ENCODE peak calls at places on chromosomes 12 and 14, in eight cellular contexts. D is astrocyte, G is neural progenitor cell, K is fibroblast of lung, P is PC-3, J is OCI-LY7, Z is Karpas-422, S is HCT116. N is an unnamed sample.
A peak's percentile ranks its signal among the peaks of the same experiment; 100 is the strongest.

GRCh38 chr12:114481200-114481535 is 75.2 kb upstream of the TBX5 start:
- DNase-seq in K (no peak), J (no peak), Z (no peak), S (no peak), G (peak; percentile 38), D (no peak), P (no peak), N (no peak)

GRCh38 chr14:99382071-99382640 is 98.5 kb downstream of the SETD3 start:
- DNase-seq in P (no peak), S (no peak), D (no peak), J (no peak), Z (no peak), G (no peak), K (no peak), N (no peak)

GRCh38 chr12:80356092-80356491 is 87.9 kb upstream of the PTPRQ start:
- DNase-seq in K (no peak), J (no peak), G (no peak), S (no peak), Z (no peak), P (no peak), D (peak; percentile 26), N (no peak)

GRCh38 chr12:92468358-92469020 is 234.3 kb upstream of the PLEKHG7 start:
- DNase-seq in J (peak; percentile 53), Z (no peak), G (no peak), S (no peak), P (no peak), K (no peak), D (peak; percentile 6), N (no peak)

GRCh38 chr12:71752887-71753286 is 1.8 kb upstream of the RAB21 start:
- DNase-seq in J (no peak), G (no peak), D (no peak), Z (no peak), P (no peak), K (no peak), S (no peak), N (no peak)

GRCh38 chr14:29220077-29220476 is 453.5 kb downstream of the FOXG1 start:
- DNase-seq in K (no peak), G (no peak), D (no peak), Z (no peak), J (no peak), S (no peak), P (no peak), N (no peak)

GRCh38 chr12:10293151-10293550 is 14.5 kb upstream of the KLRD1 start:
- DNase-seq in P (no peak), J (no peak), D (no peak), S (no peak), Z (no peak), K (no peak), G (no peak), N (no peak)

GRCh38 chr14:79084861-79085260 is 914.7 kb downstream of the NRXN3 start:
- DNase-seq in G (no peak), S (no peak), K (no peak), P (no peak), Z (no peak), D (no peak), J (no peak), N (no peak)

GRCh38 chr14:100106661-100107112 is 41.5 kb downstream of the EVL start:
- DNase-seq in J (no peak), K (no peak), Z (no peak), G (no peak), P (no peak), S (no peak), D (no peak), N (no peak)

GRCh38 chr12:64125913-64126312 is 96.2 kb downstream of the KICS2 start:
- DNase-seq in K (no peak), P (no peak), G (no peak), S (no peak), J (no peak), D (no peak), Z (no peak), N (no peak)

GRCh38 chr12:93727911-93728310 is 50.7 kb downstream of the CRADD start:
- DNase-seq in P (no peak), G (no peak), D (no peak), K (no peak), J (no peak), Z (no peak), S (no peak), N (no peak)

GRCh38 chr12:53755451-53756290 is 3.9 kb upstream of the CISTR start:
- DNase-seq in S (no peak), Z (peak; percentile 65), P (no peak), J (peak; percentile 75), K (no peak), G (no peak), D (no peak), N (no peak)

GRCh38 chr14:63308723-63309317 is 9.9 kb downstream of the GPHB5 start:
- DNase-seq in D (no peak), S (peak; percentile 40), P (peak; percentile 55), J (peak; percentile 46), Z (peak; percentile 79), K (peak; percentile 28), G (peak; percentile 63), N (peak; percentile 60)

GRCh38 chr12:53066594-53066978 is 12.6 kb downstream of the SPRYD3 start:
- DNase-seq in J (no peak), D (no peak), S (no peak), K (no peak), G (no peak), Z (no peak), P (no peak), N (no peak)

GRCh38 chr12:100268835-100269564 is 2.0 kb downstream of the SCYL2 start:
- DNase-seq in G (no peak), Z (no peak), P (peak; percentile 8), J (no peak), K (peak; percentile 9), S (no peak), D (peak; percentile 33), N (peak; percentile 11)

GRCh38 chr12:26126340-26127284 is 1.8 kb upstream of the BHLHE41 start:
- DNase-seq in K (peak; percentile 76), D (peak; percentile 77), G (peak; percentile 94), J (no peak), S (no peak), Z (peak; percentile 82), P (peak; percentile 94), N (peak; percentile 92)

GRCh38 chr12:104586325-104587048 is 129.7 kb downstream of the CHST11 start:
- DNase-seq in D (no peak), K (no peak), Z (no peak), P (no peak), G (no peak), J (no peak), S (no peak), N (no peak)

GRCh38 chr12:54352022-54352531 is 12.2 kb downstream of the GPR84 start:
- DNase-seq in D (peak; percentile 81), K (peak; percentile 62), P (no peak), G (peak; percentile 91), J (no peak), Z (no peak), S (no peak), N (peak; percentile 81)

GRCh38 chr14:65502676-65503124 is 90.2 kb downstream of the FUT8 start:
- DNase-seq in S (peak; percentile 3), P (peak; percentile 91), Z (no peak), D (peak; percentile 86), K (peak; percentile 52), G (no peak), J (no peak), N (no peak)

GRCh38 chr12:57112492-57113294 is 1.5 kb upstream of the STAT6 start:
- DNase-seq in D (no peak), J (no peak), Z (no peak), S (no peak), K (no peak), P (no peak), G (no peak), N (no peak)

GRCh38 chr14:97024300-97024699 is 227.1 kb downstream of the VRK1 start:
- DNase-seq in P (no peak), D (no peak), J (no peak), S (no peak), K (no peak), Z (no peak), G (no peak), N (no peak)
- H3K36me3 ChIP-seq in P (no peaks in the 10 kb centered on the region), D (no peaks in the 10 kb centered on the region), J (no peaks in the 10 kb centered on the region), S (no peaks in the 10 kb centered on the region), K (no peaks in the 10 kb centered on the region), Z (no peaks in the 10 kb centered on the region), G (no peaks in the 10 kb centered on the region), N (no peaks in the 10 kb centered on the region)

GRCh38 chr12:110667671-110668070 is 21.2 kb downstream of the HVCN1 start:
- DNase-seq in Z (no peak), S (no peak), K (no peak), G (no peak), J (no peak), P (no peak), D (no peak), N (no peak)
- H3K4me2 ChIP-seq in Z (no peak overlapping the region), S (no peak overlapping the region), K (no peak overlapping the region), G (no peak overlapping the region), J (peak overlapping the region; percentile 75), P (no peak overlapping the region), D (no peak overlapping the region), N (no peak overlapping the region)

GRCh38 chr12:11729008-11729407 is 79.5 kb downstream of the ETV6 start:
- DNase-seq in K (no peak), Z (no peak), D (no peak), G (no peak), J (peak; percentile 90), S (no peak), P (peak; percentile 12), N (no peak)
- H3K79me2 ChIP-seq in K (no peaks in the 10 kb centered on the region), Z (no peaks in the 10 kb centered on the region), D (peaks cover 85% of the 10 kb centered on the region), G (no peaks in the 10 kb centered on the region), J (peaks cover 31% of the 10 kb centered on the region), S (no peaks in the 10 kb centered on the region), P (no peaks in the 10 kb centered on the region), N (peaks cover 63% of the 10 kb centered on the region)

DNA sequence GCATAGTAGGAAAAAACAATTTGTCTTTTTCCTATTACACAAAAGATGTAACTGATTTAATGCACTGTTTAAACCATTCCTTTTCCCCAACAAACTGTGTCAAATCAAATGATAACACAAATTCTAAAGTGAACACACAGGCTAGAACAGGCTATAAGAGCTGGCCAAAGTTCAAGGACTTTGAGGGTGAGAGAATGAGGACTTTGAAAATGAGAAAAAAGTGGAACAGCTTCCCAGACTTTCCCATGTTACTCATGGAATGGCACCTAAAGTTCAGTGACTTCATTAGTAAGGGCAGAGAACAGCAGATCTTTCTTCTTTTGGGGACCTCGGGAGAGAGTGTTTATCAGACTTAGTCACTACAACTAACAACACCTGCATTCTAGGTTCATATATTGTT is 22.6 kb downstream of the TMEM253 start:
- DNase-seq in P (no peak), S (no peak), K (no peak), G (no peak), D (no peak), Z (no peak), J (no peak), N (no peak)
- H3K36me3 ChIP-seq in P (no peaks in the 10 kb centered on the region), S (no peaks in the 10 kb centered on the region), K (no peaks in the 10 kb centered on the region), G (no peaks in the 10 kb centered on the region), D (no peaks in the 10 kb centered on the region), Z (no peaks in the 10 kb centered on the region), J (no peaks in the 10 kb centered on the region), N (no peaks in the 10 kb centered on the region)

GRCh38 chr14:101853455-101854018 is 92.0 kb downstream of the PPP2R5C start:
- DNase-seq in D (no peak), P (no peak), G (peak; percentile 29), S (no peak), Z (no peak), J (no peak), K (no peak), N (no peak)
- H3K4me2 ChIP-seq in D (no peak overlapping the region), P (no peak overlapping the region), G (no peak overlapping the region), S (no peak overlapping the region), Z (no peak overlapping the region), J (peak overlapping the region; percentile 6), K (no peak overlapping the region), N (no peak overlapping the region)

GRCh38 chr14:81429028-81429427 is 28.9 kb upstream of the STON2 start:
- DNase-seq in K (no peak), D (no peak), J (no peak), S (no peak), Z (no peak), G (no peak), P (no peak), N (no peak)
- H3K79me2 ChIP-seq in K (no peaks in the 10 kb centered on the region), D (no peaks in the 10 kb centered on the region), J (no peaks in the 10 kb centered on the region), S (no peaks in the 10 kb centered on the region), Z (no peaks in the 10 kb centered on the region), G (peaks cover 44% of the 10 kb centered on the region), P (no peaks in the 10 kb centered on the region), N (peaks cover 12% of the 10 kb centered on the region)